ENCODE peak calls at places on chromosomes 7 and 10, in five cellular contexts. C, U, P, N and X are unnamed samples.

GRCh38 chr7:87001214-87001613 is 58.2 kb downstream of the ELAPOR2 start:
- DNase-seq in C (no peak), U (no peak), P (no peak), N (no peak), X (no peak)

GRCh38 chr7:141409911-141410329 is 141.3 kb upstream of the AGK start:
- DNase-seq in C (no peak), U (no peak), P (no peak), N (no peak), X (peak)

GRCh38 chr7:142516038-142516501 is 233.2 kb upstream of the PRSS1 start:
- DNase-seq in C (peak), U (peak), P (peak), N (no peak), X (peak)

GRCh38 chr10:12679636-12680035 is 321.9 kb downstream of the CCDC3 start:
- DNase-seq in C (no peak), U (no peak), P (no peak), N (no peak), X (no peak)

GRCh38 chr10:28984431-28984830 is 304.4 kb upstream of the LYZL1 start:
- DNase-seq in C (peak), U (no peak), P (peak), N (no peak), X (no peak)

GRCh38 chr10:74825033-74825370 is 1.4 kb upstream of the KAT6B start:
- DNase-seq in C (no peak), U (no peak), P (no peak), N (no peak), X (no peak)

GRCh38 chr7:107119376-107120100 is 49.3 kb upstream of the HBP1 start:
- DNase-seq in C (no peak), U (no peak), P (no peak), N (no peak), X (no peak)

GRCh38 chr7:132972745-132973144 is 109.1 kb downstream of the CHCHD3 start:
- DNase-seq in C (no peak), U (no peak), P (no peak), N (no peak), X (no peak)

GRCh38 chr10:52994370-52994769 is 221.8 kb upstream of the MBL2 start:
- DNase-seq in C (no peak), U (no peak), P (no peak), N (no peak), X (no peak)

GRCh38 chr7:112782498-112782897 is 7.7 kb downstream of the TMEM168 start:
- DNase-seq in C (no peak), U (no peak), P (no peak), N (no peak), X (no peak)

GRCh38 chr7:104627516-104627915 is 299.1 kb downstream of the LHFPL3 start:
- DNase-seq in C (no peak), U (no peak), P (no peak), N (no peak), X (peak)

GRCh38 chr10:101367569-101368453 is 13.8 kb downstream of the BTRC start:
- DNase-seq in C (peak), U (peak), P (no peak), N (no peak), X (no peak)

GRCh38 chr10:21499580-21499909 is 25.9 kb downstream of the SKIDA1 start:
- DNase-seq in C (no peak), U (no peak), P (no peak), N (no peak), X (no peak)

GRCh38 chr7:48300301-48300700 is 129.0 kb downstream of the ABCA13 start:
- DNase-seq in C (no peak), U (no peak), P (no peak), N (no peak), X (peak)

GRCh38 chr7:17062433-17063383 is 180.9 kb upstream of the AGR3 start:
- DNase-seq in C (no peak), U (no peak), P (no peak), N (no peak), X (no peak)

GRCh38 chr10:90804354-90804753 is 53.5 kb downstream of the HTR7 start:
- DNase-seq in C (no peak), U (no peak), P (no peak), N (no peak), X (no peak)

GRCh38 chr10:89465196-89465595 is 50.8 kb downstream of the IFIT5 start:
- DNase-seq in C (no peak), U (no peak), P (no peak), N (no peak), X (no peak)

GRCh38 chr7:112411186-112411795 is 39.0 kb upstream of the IFRD1 start:
- DNase-seq in C (no peak), U (no peak), P (peak), N (no peak), X (no peak)

GRCh38 chr10:123995461-123996131 is 97.8 kb downstream of the CHST15 start:
- DNase-seq in C (no peak), U (peak), P (peak), N (peak), X (peak)

GRCh38 chr10:30215631-30216030 is 133.4 kb downstream of the MTPAP start:
- DNase-seq in C (no peak), U (no peak), P (no peak), N (no peak), X (no peak)

GRCh38 chr7:30026229-30027064 is at the start of gene FKBP14:
- DNase-seq in C (peak), U (peak), P (peak), N (peak), X (peak)

GRCh38 chr7:82527831-82528230 is 84.3 kb upstream of the CACNA2D1 start:
- DNase-seq in C (no peak), U (no peak), P (no peak), N (no peak), X (no peak)

GRCh38 chr7:41188163-41189130 is 514.4 kb downstream of the INHBA start:
- DNase-seq in C (no peak), U (no peak), P (no peak), N (no peak), X (no peak)

GRCh38 chr10:35425596-35425995 is 89.3 kb downstream of the CCNY start:
- DNase-seq in C (no peak), U (no peak), P (no peak), N (no peak), X (no peak)

GRCh38 chr10:89900554-89900953 is 199.2 kb downstream of the KIF20B start:
- DNase-seq in C (no peak), U (no peak), P (no peak), N (no peak), X (no peak)

GRCh38 chr7:6502886-6503285 is 48.4 kb downstream of the GRID2IP start:
- DNase-seq in C (no peak), U (no peak), P (no peak), N (no peak), X (no peak)

GRCh38 chr7:39720586-39720985 is 97.2 kb downstream of the RALA start:
- DNase-seq in C (peak), U (no peak), P (peak), N (no peak), X (no peak)

GRCh38 chr7:54596747-54597146 is 54.6 kb downstream of the VSTM2A start:
- DNase-seq in C (no peak), U (no peak), P (no peak), N (no peak), X (no peak)

GRCh38 chr10:24503627-24504320 is 219.9 kb downstream of the ARHGAP21 start:
- DNase-seq in C (peak), U (peak), P (peak), N (peak), X (peak)

GRCh38 chr7:152922318-152923081 is 162.9 kb downstream of the ACTR3B start:
- DNase-seq in C (no peak), U (no peak), P (no peak), N (no peak), X (no peak)

GRCh38 chr7:4837814-4838625 is 23.8 kb downstream of the PAPOLB start:
- DNase-seq in C (no peak), U (no peak), P (no peak), N (no peak), X (no peak)

GRCh38 chr7:17625038-17625437 is 315.3 kb downstream of the SNX13 start:
- DNase-seq in C (no peak), U (no peak), P (no peak), N (no peak), X (no peak)

GRCh38 chr10:85851300-85851699 is 515.3 kb downstream of the GRID1 start:
- DNase-seq in C (no peak), U (peak), P (no peak), N (no peak), X (no peak)

GRCh38 chr7:134885967-134886352 is 100.3 kb upstream of the AGBL3 start:
- DNase-seq in C (no peak), U (no peak), P (peak), N (no peak), X (no peak)

GRCh38 chr7:150801946-150802771 is 1.6 kb downstream of the TMEM176A start:
- DNase-seq in C (no peak), U (no peak), P (no peak), N (no peak), X (no peak)

GRCh38 chr7:37312608-37313007 is 136.1 kb downstream of the ELMO1 start:
- DNase-seq in C (no peak), U (no peak), P (no peak), N (no peak), X (no peak)

GRCh38 chr10:69439350-69439739 is 11.9 kb upstream of the TSPAN15 start:
- DNase-seq in C (no peak), U (no peak), P (no peak), N (no peak), X (no peak)
- TF ChIP-seq ZNF274 in C (no peak), U (no peak), P (no peak), N (no peak), X (no peak)

GRCh38 chr10:3426190-3426845 is 253.7 kb upstream of the PITRM1 start:
- DNase-seq in C (no peak), U (no peak), P (peak), N (no peak), X (no peak)
- TF ChIP-seq ZNF274 in C (no peak), U (no peak), P (no peak), N (no peak), X (no peak)

DNA sequence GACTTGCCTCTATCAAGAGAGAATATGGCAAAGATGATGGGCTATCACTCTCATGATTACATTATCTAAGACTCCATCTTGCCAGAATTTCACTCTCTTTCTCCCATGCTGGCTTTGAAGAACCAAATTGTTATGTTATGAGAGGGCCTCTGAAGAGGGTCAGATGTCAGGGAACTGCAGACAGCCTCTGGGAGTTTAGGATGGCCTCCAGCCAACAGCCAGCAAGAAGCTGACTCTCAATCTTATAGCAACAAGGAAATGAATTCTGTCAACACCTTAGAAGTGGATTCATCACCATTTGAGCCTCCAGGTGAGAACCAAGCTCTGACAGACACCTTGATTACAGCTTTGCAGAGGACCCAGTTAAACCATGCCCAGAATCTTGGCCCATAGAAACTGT is 33.6 kb downstream of the ZNF22 start:
- DNase-seq in C (no peak), U (no peak), P (no peak), N (no peak), X (no peak)
- TF ChIP-seq ZNF274 in C (no peak), U (no peak), P (no peak), N (no peak), X (no peak)

DNA sequence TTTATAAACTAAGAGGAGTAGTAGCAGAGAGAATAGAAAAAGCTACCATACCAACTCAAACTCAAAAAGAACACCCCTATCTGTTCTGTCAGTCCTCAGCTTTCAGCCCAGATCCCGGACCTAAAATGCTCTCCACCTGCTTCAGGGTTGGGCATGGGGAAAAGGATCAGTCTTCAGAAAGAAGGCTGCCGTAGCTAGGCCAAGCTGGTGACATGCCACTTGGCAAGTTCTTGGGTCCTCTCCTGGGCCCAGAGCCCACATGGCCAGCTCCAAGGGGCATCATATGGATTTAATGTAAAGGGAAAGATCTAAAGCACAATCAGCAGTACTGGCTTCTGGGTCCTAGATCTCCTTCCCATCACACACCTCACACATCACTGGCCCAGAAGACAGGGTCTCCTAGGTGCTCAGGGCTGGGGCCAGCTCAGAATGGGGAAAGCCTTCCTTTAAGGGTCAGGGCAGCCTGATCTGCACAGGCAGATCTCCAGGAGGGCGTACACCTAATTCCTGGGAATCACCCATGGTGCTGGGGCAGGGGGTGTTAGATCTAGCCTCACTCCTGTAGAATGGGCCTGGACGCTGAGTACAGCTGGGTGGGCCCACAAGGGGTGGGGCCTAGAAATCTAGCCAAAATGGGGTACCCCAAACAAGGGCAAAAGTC is 2.5 kb downstream of the VAX1 start:
- DNase-seq in C (no peak), U (no peak), P (no peak), N (no peak), X (no peak)
- TF ChIP-seq ZNF274 in C (no peak), U (no peak), P (no peak), N (no peak), X (no peak)

DNA sequence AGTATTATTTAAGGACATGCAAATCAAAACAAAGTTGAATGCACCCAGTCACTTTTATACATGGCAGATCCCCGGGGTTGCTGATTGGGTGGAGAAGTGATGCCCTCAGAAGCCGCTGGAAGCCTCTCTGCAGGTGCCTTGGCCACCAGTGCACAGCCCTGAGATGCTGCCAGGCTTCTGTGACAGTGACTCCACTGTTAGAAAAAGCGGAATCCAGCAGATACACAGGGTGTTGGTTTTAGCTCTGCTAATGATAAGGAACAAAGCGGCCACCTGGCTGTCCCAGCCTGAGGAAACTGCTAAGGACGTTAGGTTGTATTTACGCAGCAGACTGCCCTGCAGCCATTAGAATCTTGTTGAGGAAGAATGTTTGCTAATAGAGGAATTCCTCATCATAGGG is 47.5 kb downstream of the JAKMIP3 start:
- DNase-seq in C (no peak), U (no peak), P (no peak), N (no peak), X (no peak)
- TF ChIP-seq ZNF274 in C (no peak), U (no peak), P (no peak), N (no peak), X (no peak)

GRCh38 chr10:119656760-119657159 is 5.6 kb downstream of the BAG3 start:
- DNase-seq in C (peak), U (no peak), P (no peak), N (no peak), X (no peak)

GRCh38 chr10:119652361-119652760 is 1.2 kb downstream of the BAG3 start:
- DNase-seq in C (peak), U (peak), P (peak), N (no peak), X (no peak)

GRCh38 chr10:119655566-119656001 is 4.4 kb downstream of the BAG3 start:
- DNase-seq in C (peak), U (no peak), P (no peak), N (no peak), X (no peak)

GRCh38 chr10:119653209-119653608 is 2.0 kb downstream of the BAG3 start:
- DNase-seq in C (no peak), U (no peak), P (no peak), N (no peak), X (no peak)

DNA sequence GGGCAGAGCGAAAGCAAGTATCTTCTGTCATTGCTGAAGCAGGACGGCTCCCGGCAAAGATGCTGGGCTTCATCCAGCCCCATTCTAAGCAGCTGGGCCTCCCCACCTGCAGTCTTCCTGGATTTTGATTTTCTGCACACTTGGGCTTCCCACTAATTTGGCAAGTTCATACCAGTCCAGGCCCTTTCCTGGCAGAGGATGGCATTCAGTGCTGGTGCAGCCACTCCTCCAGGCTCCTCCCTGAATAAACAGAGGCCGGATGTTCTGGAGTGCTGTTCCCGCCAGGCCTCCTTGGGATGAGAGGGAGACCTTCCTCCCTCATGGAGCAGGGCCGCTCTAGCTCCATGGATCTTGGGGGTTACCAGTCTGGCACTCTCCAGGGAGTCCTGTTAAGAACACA is 3.4 kb downstream of the BAG3 start:
- DNase-seq in C (no peak), U (no peak), P (peak), N (no peak), X (no peak)
- TF ChIP-seq ZNF274 in C (no peak), U (no peak), P (no peak), N (no peak), X (no peak)

GRCh38 chr7:137970263-137970975 is 31.5 kb downstream of the CREB3L2 start:
- DNase-seq in C (no peak), U (no peak), P (no peak), N (no peak), X (no peak)
- TF ChIP-seq ZNF274 in C (no peak), U (no peak), P (no peak), N (no peak), X (no peak)